ENCODE peak calls at places on chromosomes 12 and 14, in five cellular contexts. S is left ventricle myocardium inferior; C is prostate gland; I is naive thymus-derived CD4-positive, alpha-beta T cell; H is heart right ventricle. J is an unnamed sample.
A peak's percentile ranks its signal among the peaks of the same experiment; 100 is the strongest.

GRCh38 chr12:124754949-124755800 is 108.5 kb downstream of the SCARB1 start:
- DNase-seq in C (peak; percentile 72), I (no peak), H (peak; percentile 83), S (peak; percentile 89), J (peak; percentile 93)

GRCh38 chr12:43861015-43861846 is 25.4 kb downstream of the TMEM117 start:
- DNase-seq in H (no peak), I (no peak), S (no peak), C (no peak), J (no peak)

GRCh38 chr14:61503167-61503801 is 181.9 kb downstream of the PRKCH start:
- DNase-seq in H (no peak), I (no peak), C (no peak), S (no peak), J (no peak)

GRCh38 chr12:46514886-46515285 is 142.3 kb upstream of the SLC38A2 start:
- DNase-seq in S (no peak), H (no peak), I (no peak), C (no peak), J (no peak)

GRCh38 chr12:11689591-11690158 is 40.2 kb downstream of the ETV6 start:
- DNase-seq in I (no peak), H (no peak), C (no peak), S (no peak), J (no peak)

GRCh38 chr12:116539905-116540482 is 19.2 kb upstream of the MAP1LC3B2 start:
- DNase-seq in I (no peak), H (no peak), S (peak; percentile 53), C (peak; percentile 44), J (no peak)

GRCh38 chr14:78933948-78934524 is 763.9 kb downstream of the NRXN3 start:
- DNase-seq in C (no peak), S (no peak), I (no peak), H (no peak), J (no peak)

GRCh38 chr12:118271199-118271598 is 101.5 kb downstream of the TAOK3 start:
- DNase-seq in S (no peak), C (no peak), I (no peak), H (no peak), J (no peak)

GRCh38 chr12:39032034-39032433 is 126.6 kb upstream of the CPNE8 start:
- DNase-seq in I (no peak), C (no peak), S (no peak), H (no peak), J (no peak)

GRCh38 chr14:93964820-93965286 is 11.5 kb downstream of the ASB2 start:
- DNase-seq in I (no peak), S (no peak), C (no peak), H (no peak), J (no peak)

GRCh38 chr14:22547948-22548750 is 40.9 kb downstream of the DAD1 start:
- DNase-seq in H (no peak), S (no peak), C (no peak), I (no peak), J (no peak)

GRCh38 chr12:11797317-11797913 is 147.9 kb downstream of the ETV6 start:
- DNase-seq in I (no peak), H (no peak), C (no peak), S (no peak), J (no peak)

GRCh38 chr14:78835052-78835451 is 664.9 kb downstream of the NRXN3 start:
- DNase-seq in H (peak; percentile 4), S (no peak), I (no peak), C (no peak), J (no peak)

GRCh38 chr12:47824198-47824597 is 4.5 kb upstream of the HDAC7 start:
- DNase-seq in I (no peak), S (no peak), C (no peak), H (no peak), J (peak; percentile 36)

GRCh38 chr12:92128612-92129011 is 17.0 kb downstream of the BTG1 start:
- DNase-seq in C (no peak), S (no peak), H (no peak), I (no peak), J (no peak)

DNA sequence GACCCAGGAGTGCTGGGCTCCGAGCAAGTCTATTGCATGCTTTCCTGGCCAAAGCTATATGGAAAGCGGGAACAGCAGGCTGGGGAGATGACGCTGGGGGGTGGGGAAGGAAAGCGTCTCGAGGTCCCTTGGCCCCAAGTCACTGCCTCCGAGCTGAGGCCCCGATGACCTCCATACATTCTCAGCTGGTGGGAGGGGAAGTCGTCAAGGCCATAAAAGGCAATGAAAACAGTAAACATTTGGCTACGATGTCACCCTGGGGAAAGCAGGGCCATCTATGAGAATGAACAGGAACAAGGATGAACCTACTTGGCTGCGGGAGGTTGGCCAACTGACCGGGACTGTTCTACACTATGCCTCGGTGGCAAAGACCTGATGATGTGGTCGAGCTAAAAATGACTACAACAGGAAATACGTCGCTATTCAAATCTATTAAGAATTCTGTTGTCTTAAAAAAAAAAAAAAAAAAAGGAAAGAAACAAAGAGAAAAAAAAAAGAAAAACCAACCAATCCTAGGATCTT is 19.5 kb downstream of the PRKAB1 start:
- DNase-seq in C (no peak), I (no peak), H (no peak), S (no peak), J (no peak)
- H3K27ac ChIP-seq in C (no peak overlapping the region), I (no peak overlapping the region), H (no peak overlapping the region), S (no peak overlapping the region), J (no peak overlapping the region)

GRCh38 chr12:95197636-95198035 is 19.6 kb downstream of the FGD6 start:
- DNase-seq in I (no peak), C (no peak), H (no peak), S (no peak), J (no peak)
- H3K27ac ChIP-seq in I (no peak overlapping the region), C (no peak overlapping the region), H (no peak overlapping the region), S (no peak overlapping the region), J (no peak overlapping the region)

GRCh38 chr12:25377475-25378179 is 126.9 kb upstream of the KRAS start:
- DNase-seq in S (no peak), I (no peak), C (no peak), H (no peak), J (no peak)
- H3K27ac ChIP-seq in S (no peak overlapping the region), I (peak overlapping the region; percentile 80), C (no peak overlapping the region), H (no peak overlapping the region), J (no peak overlapping the region)

GRCh38 chr12:20491290-20491689 is 123.0 kb downstream of the PDE3A start:
- DNase-seq in S (no peak), I (no peak), H (no peak), C (no peak), J (no peak)
- H3K27ac ChIP-seq in S (no peak overlapping the region), I (no peak overlapping the region), H (no peak overlapping the region), C (no peak overlapping the region), J (no peak overlapping the region)

DNA sequence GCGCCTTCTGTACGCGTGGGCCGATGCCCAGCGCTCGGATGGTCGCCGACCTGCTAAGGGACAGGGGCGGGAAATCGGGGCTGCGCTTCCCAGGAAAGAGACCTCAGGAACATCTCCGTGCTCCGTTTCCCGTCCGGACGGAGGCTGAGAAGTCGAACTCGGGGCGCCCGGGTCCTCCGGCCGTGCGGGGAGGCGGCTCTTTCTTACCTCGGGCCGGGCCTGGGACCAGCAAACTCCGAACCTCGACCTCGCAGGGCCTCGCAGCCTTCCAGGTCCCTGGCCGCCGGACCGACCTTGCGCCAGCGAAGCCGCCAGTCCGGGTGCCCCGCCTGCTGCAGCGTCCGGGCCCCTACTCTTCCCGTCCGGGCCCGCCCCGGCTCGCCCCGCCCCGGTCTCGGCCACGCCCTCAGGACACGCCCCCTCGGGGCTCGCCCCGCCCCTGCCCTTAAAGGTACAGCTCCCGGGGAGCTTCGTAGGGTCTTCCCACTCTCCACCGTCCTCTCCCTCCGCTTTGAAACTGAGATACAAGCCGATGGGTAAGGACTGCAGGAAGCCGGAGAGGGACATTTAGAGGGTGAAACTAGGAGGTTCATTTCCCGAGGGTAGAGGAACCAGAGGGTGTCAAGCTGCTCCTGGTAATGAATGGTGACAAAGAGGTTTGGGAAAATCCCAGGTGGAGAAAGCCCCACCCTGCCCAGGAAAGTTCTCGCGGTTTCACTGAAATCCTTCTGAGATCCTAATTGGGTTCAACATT is at the start of gene SLC8B1:
- DNase-seq in C (peak; percentile 85), S (peak; percentile 90), H (peak; percentile 93), I (peak; percentile 92), J (peak; percentile 92)
- H3K27ac ChIP-seq in C (peak within 1 kb of the TSS; percentile 75), S (peak within 1 kb of the TSS; percentile 85), H (peak within 1 kb of the TSS; percentile 85), I (peak within 1 kb of the TSS; percentile 76), J (no peak within 1 kb of the TSS)

GRCh38 chr14:68233385-68233784 is 413.8 kb downstream of the RAD51B start:
- DNase-seq in S (no peak), H (no peak), C (no peak), I (no peak), J (no peak)
- H3K27ac ChIP-seq in S (peak overlapping the region; percentile 73), H (peak overlapping the region; percentile 78), C (peak overlapping the region; percentile 46), I (no peak overlapping the region), J (no peak overlapping the region)

DNA sequence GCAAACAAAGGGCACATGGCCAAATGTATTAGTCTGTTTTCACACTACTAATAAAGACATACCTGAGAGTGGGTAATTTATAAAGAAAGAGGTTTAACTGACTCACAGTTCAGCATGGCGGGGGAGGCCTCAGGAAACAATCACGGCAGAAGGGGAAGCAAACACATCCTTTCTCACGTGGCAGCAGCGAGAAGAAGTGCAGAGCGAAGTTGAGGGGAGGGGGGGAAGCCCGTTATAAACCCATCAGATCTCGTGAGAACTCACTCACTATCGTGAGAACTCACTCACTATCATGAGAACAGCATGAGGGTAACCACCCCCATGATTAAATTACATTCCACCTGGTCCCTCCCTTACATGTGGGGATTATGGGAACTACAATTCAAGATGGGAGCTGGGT is 66.1 kb downstream of the ST8SIA1 start:
- DNase-seq in I (no peak), S (no peak), H (no peak), C (no peak), J (no peak)
- H3K27ac ChIP-seq in I (no peak overlapping the region), S (no peak overlapping the region), H (no peak overlapping the region), C (no peak overlapping the region), J (no peak overlapping the region)

DNA sequence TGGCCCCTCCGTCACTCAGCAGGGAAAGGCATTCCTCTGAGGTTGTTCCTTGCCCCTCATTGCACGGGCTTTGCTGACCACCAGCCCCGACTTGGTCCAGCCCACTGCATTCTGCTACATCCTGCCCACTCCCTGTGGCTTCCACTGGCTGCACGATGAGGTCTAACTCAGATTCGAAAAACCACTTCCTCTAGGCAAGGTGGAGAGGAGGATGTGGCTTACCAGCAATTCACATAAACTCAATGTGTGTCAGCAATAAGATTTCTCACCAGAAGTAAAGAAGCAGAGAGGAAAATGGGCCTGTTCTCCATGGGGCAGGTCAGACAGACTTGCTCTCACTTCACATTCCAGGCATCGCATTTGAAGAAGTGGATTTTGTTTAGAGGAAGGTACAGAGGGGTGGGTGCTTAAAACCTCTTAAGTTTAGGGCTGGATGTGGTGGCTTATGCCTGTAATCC is 14.7 kb downstream of the GPR68 start:
- DNase-seq in H (no peak), C (no peak), S (no peak), I (peak; percentile 30), J (no peak)
- H3K27ac ChIP-seq in H (no peak overlapping the region), C (no peak overlapping the region), S (no peak overlapping the region), I (peak overlapping the region; percentile 53), J (no peak overlapping the region)